ENCODE peak calls at places on chromosome 11, in four cellular contexts. A is fibroblast of mammary gland, W is hypothalamus, S is prostate gland. O is an unnamed sample.

GRCh38 chr11:118615282-118615979 is 8.0 kb downstream of the PHLDB1 start:
- DNase-seq in A (no peak), W (no peak), S (no peak), O (peak)

GRCh38 chr11:67486481-67487195 is 3.8 kb downstream of the AIP start:
- DNase-seq in A (no peak), W (no peak), S (no peak), O (no peak)

GRCh38 chr11:99631618-99632017 is 610.9 kb downstream of the CNTN5 start:
- DNase-seq in A (no peak), W (no peak), S (no peak), O (no peak)

GRCh38 chr11:79097279-79097875 is 343.5 kb downstream of the TENM4 start:
- DNase-seq in A (peak), W (no peak), S (peak), O (no peak)

GRCh38 chr11:76694664-76695063 is 24.1 kb upstream of the LRRC32 start:
- DNase-seq in A (peak), W (no peak), S (no peak), O (no peak)

GRCh38 chr11:45150301-45150700 is 3.9 kb downstream of the PRDM11 start:
- DNase-seq in A (no peak), W (no peak), S (no peak), O (no peak)

GRCh38 chr11:30983143-30983542 is 386.4 kb downstream of the DCDC1 start:
- DNase-seq in A (no peak), W (no peak), S (no peak), O (no peak)

GRCh38 chr11:46759196-46759595 is 40.2 kb downstream of the F2 start:
- DNase-seq in A (no peak), W (no peak), S (no peak), O (no peak)

GRCh38 chr11:12110714-12111481 is 508 bp downstream of the MICAL2 start:
- DNase-seq in A (no peak), W (peak), S (no peak), O (peak)

GRCh38 chr11:9601876-9602199 is 28.4 kb downstream of the WEE1 start:
- DNase-seq in A (no peak), W (no peak), S (no peak), O (no peak)

GRCh38 chr11:8288824-8289223 is 25.1 kb upstream of the LMO1 start:
- DNase-seq in A (no peak), W (no peak), S (no peak), O (no peak)

GRCh38 chr11:116481126-116481644 is 291.6 kb downstream of the BUD13 start:
- DNase-seq in A (no peak), W (no peak), S (no peak), O (no peak)

GRCh38 chr11:25766332-25767015 is 565.5 kb upstream of the ANO3 start:
- DNase-seq in A (no peak), W (no peak), S (no peak), O (no peak)

GRCh38 chr11:76561245-76561644 is 109.3 kb downstream of the LRRC32 start:
- DNase-seq in A (no peak), W (no peak), S (no peak), O (no peak)

GRCh38 chr11:62108017-62108750 is 15.6 kb upstream of the INCENP start:
- DNase-seq in A (peak), W (no peak), S (peak), O (peak)

GRCh38 chr11:67238894-67239794 is 27.1 kb upstream of the GRK2 start:
- DNase-seq in A (peak), W (no peak), S (no peak), O (no peak)

GRCh38 chr11:7579226-7579825 is 65.5 kb downstream of the PPFIBP2 start:
- DNase-seq in A (peak), W (no peak), S (no peak), O (no peak)

GRCh38 chr11:128508785-128509518 is 78.4 kb downstream of the ETS1 start:
- DNase-seq in A (peak), W (no peak), S (no peak), O (no peak)

GRCh38 chr11:115317428-115318185 is 186.6 kb downstream of the CADM1 start:
- DNase-seq in A (no peak), W (no peak), S (no peak), O (no peak)

GRCh38 chr11:97361812-97362378 is 972.1 kb downstream of the JRKL start:
- DNase-seq in A (peak), W (no peak), S (no peak), O (no peak)

GRCh38 chr11:70703141-70704052 is 305.1 kb downstream of the CTTN start:
- DNase-seq in A (no peak), W (no peak), S (no peak), O (peak)

GRCh38 chr11:37511425-37511933 is 913.4 kb upstream of the RAG2 start:
- DNase-seq in A (peak), W (no peak), S (no peak), O (no peak)

GRCh38 chr11:61173456-61173855 is 12.2 kb upstream of the VPS37C start:
- DNase-seq in A (peak), W (no peak), S (no peak), O (no peak)

GRCh38 chr11:57288771-57289579 is 35.8 kb downstream of the TNKS1BP1 start:
- DNase-seq in A (peak), W (no peak), S (no peak), O (peak)

GRCh38 chr11:35677904-35678303 is 15.3 kb downstream of the TRIM44 start:
- DNase-seq in A (no peak), W (no peak), S (no peak), O (no peak)

GRCh38 chr11:100687630-100688395 is 725 bp downstream of the ARHGAP42 start:
- DNase-seq in A (peak), W (peak), S (peak), O (peak)

GRCh38 chr11:63871962-63872832 is 33.3 kb downstream of the MARK2 start:
- DNase-seq in A (peak), W (peak), S (peak), O (peak)

O was measured in GM23338.